ENCODE peak calls at places on chromosomes 13 and 19, in five cellular contexts. W is GM06990, U is right lobe of liver, M is fibroblast of the aortic adventitia, S is AG09319. C is an unnamed sample.

GRCh38 chr19:42140125-42140754 is 8.0 kb upstream of the POU2F2 start:
- DNase-seq in W (no peak), M (peak; percentile 70), S (no peak), U (no peak), C (peak; percentile 53)

GRCh38 chr13:111411186-111411858 is 90.9 kb downstream of the TEX29 start:
- DNase-seq in W (no peak), M (no peak), U (no peak), S (no peak), C (no peak)

GRCh38 chr19:1590641-1591397 is 1.8 kb downstream of the MBD3 start:
- DNase-seq in M (no peak), S (no peak), U (no peak), W (peak; percentile 43), C (no peak)

GRCh38 chr13:50129065-50129922 is 114.0 kb downstream of the KCNRG start:
- DNase-seq in M (no peak), U (no peak), S (no peak), W (peak; percentile 22), C (no peak)

GRCh38 chr13:23822252-23822824 is 66.9 kb downstream of the MIPEP start:
- DNase-seq in U (no peak), W (no peak), S (no peak), M (no peak), C (no peak)

GRCh38 chr13:46575843-46576242 is 22.9 kb downstream of the LRCH1 start:
- DNase-seq in W (no peak), U (no peak), S (peak; percentile 32), M (peak; percentile 96), C (no peak)

GRCh38 chr13:50805805-50806204 is 37.7 kb downstream of the DLEU7 start:
- DNase-seq in W (no peak), U (no peak), M (peak; percentile 16), S (no peak), C (no peak)

GRCh38 chr13:111216166-111216960 is 101.3 kb downstream of the ARHGEF7 start:
- DNase-seq in U (no peak), M (peak; percentile 31), S (no peak), W (no peak), C (no peak)

GRCh38 chr19:48348737-48349136 is 15.0 kb downstream of the TMEM143 start:
- DNase-seq in S (no peak), U (no peak), M (no peak), W (no peak), C (no peak)

GRCh38 chr19:35901854-35902661 is at the start of gene HCST:
- DNase-seq in M (peak; percentile 65), W (peak; percentile 66), U (no peak), S (no peak), C (peak; percentile 21)

GRCh38 chr19:46975918-46976782 is 43.5 kb upstream of the NPAS1 start:
- DNase-seq in U (peak; percentile 93), S (peak; percentile 99), W (no peak), M (peak; percentile 100), C (peak; percentile 91)

GRCh38 chr19:52689804-52690394 is 44.9 kb downstream of the ZNF611 start:
- DNase-seq in S (no peak), M (peak; percentile 8), W (peak; percentile 61), U (peak; percentile 72), C (peak; percentile 36)

GRCh38 chr19:35214766-35215422 is 13.6 kb downstream of the FAM187B start:
- DNase-seq in S (no peak), W (no peak), U (no peak), M (no peak), C (no peak)

GRCh38 chr13:27968316-27969072 is 621 bp downstream of the CDX2 start:
- DNase-seq in M (no peak), U (no peak), S (no peak), W (no peak), C (peak; percentile 45)

GRCh38 chr19:15367439-15367838 is 12.1 kb downstream of the AKAP8 start:
- DNase-seq in S (no peak), M (no peak), W (no peak), U (no peak), C (peak; percentile 3)

GRCh38 chr19:3986260-3987041 is 1.2 kb upstream of the EEF2 start:
- DNase-seq in W (peak; percentile 57), U (no peak), M (peak; percentile 84), S (no peak), C (peak; percentile 38)

GRCh38 chr13:94305934-94306333 is 173.5 kb downstream of the DCT start:
- DNase-seq in M (peak; percentile 35), W (no peak), S (no peak), U (no peak), C (no peak)

GRCh38 chr13:24834902-24835510 is 71.0 kb downstream of the RNF17 start:
- DNase-seq in S (no peak), M (no peak), U (no peak), W (no peak), C (no peak)

GRCh38 chr13:33918199-33918932 is 100.4 kb downstream of the RFC3 start:
- DNase-seq in W (no peak), S (peak; percentile 70), U (no peak), M (peak; percentile 85), C (no peak)

GRCh38 chr13:40187324-40187795 is 479.1 kb downstream of the FOXO1 start:
- DNase-seq in M (no peak), W (no peak), U (no peak), S (no peak), C (no peak)

GRCh38 chr13:101755228-101755887 is 302.9 kb downstream of the ITGBL1 start:
- DNase-seq in U (no peak), M (no peak), S (no peak), W (no peak), C (no peak)

GRCh38 chr19:18029617-18030338 is 21.8 kb downstream of the ARRDC2 start:
- DNase-seq in W (no peak), S (no peak), U (peak; percentile 89), M (no peak), C (no peak)

GRCh38 chr13:113495494-113496251 is 5.2 kb upstream of the DCUN1D2 start:
- DNase-seq in M (peak; percentile 16), S (no peak), U (no peak), W (no peak), C (no peak)

GRCh38 chr19:48271531-48272151 is 1.8 kb downstream of the ZNF114 start:
- DNase-seq in S (no peak), W (peak; percentile 77), U (no peak), M (peak; percentile 50), C (no peak)

GRCh38 chr13:37277435-37278144 is 172.1 kb upstream of the CSNK1A1L start:
- DNase-seq in S (no peak), W (no peak), M (peak; percentile 74), U (no peak), C (no peak)

GRCh38 chr13:80463673-80464352 is 122.9 kb upstream of the SPRY2 start:
- DNase-seq in U (no peak), S (no peak), M (peak; percentile 27), W (no peak), C (no peak)

GRCh38 chr19:532578-533484 is 1.3 kb downstream of the CDC34 start:
- DNase-seq in W (peak; percentile 57), M (peak; percentile 73), S (no peak), U (peak; percentile 88), C (peak; percentile 84)

GRCh38 chr19:39474139-39474620 is 6.5 kb upstream of the TIMM50 start:
- DNase-seq in W (peak; percentile 43), U (peak; percentile 67), M (peak; percentile 28), S (no peak), C (peak; percentile 83)

GRCh38 chr13:94657167-94657566 is 55.2 kb downstream of the SOX21 start:
- DNase-seq in W (peak; percentile 12), S (no peak), U (no peak), M (no peak), C (no peak)

GRCh38 chr13:43303040-43303729 is 279.8 kb downstream of the DNAJC15 start:
- DNase-seq in S (peak; percentile 48), M (peak; percentile 81), W (no peak), U (peak; percentile 78), C (peak; percentile 71)

GRCh38 chr19:6060600-6061391 is 49.5 kb downstream of the RFX2 start:
- DNase-seq in S (no peak), U (peak; percentile 52), M (peak; percentile 66), W (no peak), C (no peak)

GRCh38 chr13:82136880-82137279 is 1745.4 kb downstream of the SLITRK1 start:
- DNase-seq in S (no peak), W (no peak), M (no peak), U (no peak), C (no peak)